ENCODE peak calls at places on chromosomes 4 and X, in six cellular contexts. O is stomach, V is suprapubic skin, K is RWPE2, W is cardiac muscle cell, B is psoas muscle. I is an unnamed sample.
A peak's percentile ranks its signal among the peaks of the same experiment; 100 is the strongest.

GRCh38 chr4:75950416-75950815 is 9.6 kb upstream of the NAAA start:
- DNase-seq in K (no peak), W (no peak), O (no peak), V (no peak), B (no peak), I (no peak)

GRCh38 chr4:121139533-121140222 is 24.4 kb downstream of the TNIP3 start:
- DNase-seq in O (no peak), W (no peak), K (no peak), V (no peak), B (no peak), I (no peak)

GRCh38 chr4:94523033-94523590 is 71.4 kb downstream of the PDLIM5 start:
- DNase-seq in W (no peak), O (no peak), B (no peak), V (no peak), K (no peak), I (no peak)

GRCh38 chr4:81493895-81494490 is 22.3 kb upstream of the RASGEF1B start:
- DNase-seq in W (no peak), V (no peak), O (no peak), K (no peak), B (no peak), I (no peak)

GRCh38 chrX:123425471-123425870 is 241.4 kb downstream of the GRIA3 start:
- DNase-seq in K (no peak), V (no peak), B (no peak), O (no peak), W (no peak), I (no peak)

GRCh38 chr4:88352062-88352461 is 26.6 kb upstream of the HERC6 start:
- DNase-seq in O (no peak), V (no peak), B (no peak), K (no peak), W (no peak), I (no peak)

GRCh38 chr4:170428929-170429328 is 339.2 kb upstream of the AADAT start:
- DNase-seq in V (no peak), B (no peak), K (no peak), O (no peak), W (no peak), I (no peak)

GRCh38 chr4:73883306-73883705 is 14.1 kb downstream of the CXCL1 start:
- DNase-seq in O (no peak), K (no peak), V (no peak), W (no peak), B (no peak), I (no peak)

GRCh38 chr4:5993063-5993745 is 25.0 kb downstream of the C4orf50 start:
- DNase-seq in B (no peak), O (no peak), W (no peak), V (peak; percentile 21), K (peak; percentile 28), I (no peak)

GRCh38 chr4:1473718-1474117 is 67.5 kb upstream of the NKX1-1 start:
- DNase-seq in K (no peak), O (no peak), W (no peak), B (peak; percentile 20), V (no peak), I (no peak)

GRCh38 chr4:53453385-53453784 is 75.9 kb downstream of the FIP1L1 start:
- DNase-seq in B (no peak), V (no peak), O (no peak), K (no peak), W (no peak), I (no peak)

GRCh38 chr4:244471-244870 is 60.8 kb downstream of the ZNF732 start:
- DNase-seq in B (no peak), K (no peak), O (peak; percentile 56), V (no peak), W (peak; percentile 32), I (peak; percentile 28)

GRCh38 chr4:2257361-2258001 is 4.4 kb downstream of the MXD4 start:
- DNase-seq in K (peak; percentile 50), B (peak; percentile 49), O (peak; percentile 25), V (peak; percentile 56), W (no peak), I (peak; percentile 29)

GRCh38 chrX:17692709-17693346 is 44.5 kb upstream of the SCML1 start:
- DNase-seq in B (peak; percentile 55), V (no peak), O (no peak), W (peak; percentile 45), K (no peak), I (no peak)

GRCh38 chrX:30659421-30659820 is 6.2 kb downstream of the GK start:
- DNase-seq in W (no peak), O (no peak), V (no peak), K (no peak), B (no peak), I (no peak)

GRCh38 chrX:134396174-134396573 is 63.8 kb upstream of the HPRT1 start:
- DNase-seq in W (peak; percentile 12), V (no peak), K (no peak), O (no peak), B (no peak), I (no peak)

GRCh38 chrX:105375816-105376215 is 155.3 kb upstream of the TEX13A start:
- DNase-seq in K (no peak), B (no peak), V (no peak), W (no peak), O (no peak), I (no peak)

GRCh38 chr4:41644288-41644914 is 104.1 kb downstream of the PHOX2B start:
- DNase-seq in V (peak; percentile 82), O (peak; percentile 78), K (no peak), W (peak; percentile 86), B (peak; percentile 88), I (peak; percentile 65)

GRCh38 chrX:2371026-2371778 is 129.6 kb downstream of the DHRSX start:
- DNase-seq in W (peak; percentile 60), K (no peak), V (no peak), O (no peak), B (no peak), I (no peak)

GRCh38 chr4:3480528-3481112 is 17.5 kb downstream of the DOK7 start:
- DNase-seq in W (peak; percentile 87), V (no peak), B (peak; percentile 86), O (peak; percentile 83), K (no peak), I (peak; percentile 88)

GRCh38 chr4:175422331-175422730 is 389.7 kb downstream of the GPM6A start:
- DNase-seq in W (no peak), B (no peak), O (no peak), K (no peak), V (no peak), I (no peak)

DNA sequence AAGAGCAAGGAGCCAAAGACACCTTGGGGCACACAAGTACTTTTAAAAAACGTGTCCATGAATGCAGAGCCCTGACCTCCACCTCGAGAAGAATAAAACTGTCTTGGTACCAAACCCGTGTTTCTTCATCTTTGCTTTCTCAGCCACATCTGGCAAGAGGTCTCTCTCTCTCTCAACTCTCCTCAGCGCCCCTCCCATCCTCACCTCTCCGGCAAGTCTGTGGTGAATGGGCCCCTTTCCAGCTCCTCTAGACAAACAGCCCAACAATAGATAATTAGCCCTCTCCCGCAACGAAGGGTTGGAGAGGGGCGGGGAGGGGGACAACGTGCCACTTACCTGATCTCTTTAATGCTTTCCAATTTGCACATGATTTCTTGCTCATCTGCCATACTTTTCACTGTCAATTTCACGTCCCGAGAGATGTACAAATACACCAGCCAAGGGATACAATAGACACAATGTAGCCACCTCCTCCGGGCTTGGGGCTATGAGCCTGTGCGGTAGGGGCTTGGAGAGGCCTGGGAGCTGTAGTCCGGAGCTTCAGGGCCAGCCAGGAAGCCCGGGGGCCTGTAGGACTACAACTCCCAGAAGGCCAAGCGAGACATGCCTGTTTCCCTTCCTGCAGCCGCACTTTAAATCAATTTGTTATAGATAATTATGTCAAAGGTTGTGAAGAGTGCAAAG is at the start of gene ZC4H2:
- DNase-seq in V (peak; percentile 73), B (peak; percentile 83), K (peak; percentile 45), O (peak; percentile 75), W (peak; percentile 78), I (peak; percentile 79)
- TF ChIP-seq CTCF in V (no peak), B (no peak), K (no peak), O (no peak), W (no peak), I (no peak)

DNA sequence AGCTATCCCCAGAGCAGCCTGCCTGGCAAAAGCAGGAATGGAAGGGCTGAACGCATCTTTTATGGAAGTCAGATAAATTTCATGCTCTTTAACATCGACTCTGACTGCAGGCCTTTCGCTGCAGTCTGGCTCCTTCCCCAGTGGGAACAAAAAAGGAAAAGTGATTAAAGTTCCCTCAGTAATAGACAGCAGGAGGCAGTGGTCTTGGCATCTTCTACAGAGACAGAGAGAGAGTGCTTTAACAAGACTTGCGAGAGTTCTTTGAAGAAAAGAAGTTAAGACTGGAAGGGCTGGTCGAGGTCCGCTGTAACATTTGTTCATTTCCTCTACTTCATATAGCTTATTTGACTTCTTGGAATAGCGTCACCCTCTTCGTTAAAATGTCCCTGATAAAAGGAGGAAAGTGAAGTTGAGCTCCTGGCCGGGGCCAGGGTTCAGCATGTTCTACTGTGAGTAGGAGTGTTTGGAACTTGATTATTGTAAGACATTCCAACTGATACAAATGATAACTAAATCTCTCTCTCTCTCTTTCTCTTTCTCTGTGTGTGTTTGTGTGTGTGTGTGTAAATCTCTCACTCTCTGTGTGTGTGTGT is 179.8 kb downstream of the SLIT2 start:
- DNase-seq in O (no peak), W (no peak), B (no peak), V (no peak), K (no peak), I (no peak)
- H3K4me3 ChIP-seq in O (no peak overlapping the region), W (no peak overlapping the region), B (no peak overlapping the region), V (no peak overlapping the region), K (no peak overlapping the region), I (no peak overlapping the region)

GRCh38 chrX:148929686-148930085 is 429.3 kb downstream of the AFF2 start:
- DNase-seq in V (no peak), K (no peak), W (no peak), B (no peak), O (no peak), I (no peak)

GRCh38 chrX:148928803-148929202 is 428.4 kb downstream of the AFF2 start:
- DNase-seq in V (no peak), O (no peak), B (no peak), K (no peak), W (no peak), I (no peak)

GRCh38 chrX:148933881-148934280 is 433.5 kb downstream of the AFF2 start:
- DNase-seq in V (no peak), K (no peak), O (no peak), W (no peak), B (no peak), I (no peak)

DNA sequence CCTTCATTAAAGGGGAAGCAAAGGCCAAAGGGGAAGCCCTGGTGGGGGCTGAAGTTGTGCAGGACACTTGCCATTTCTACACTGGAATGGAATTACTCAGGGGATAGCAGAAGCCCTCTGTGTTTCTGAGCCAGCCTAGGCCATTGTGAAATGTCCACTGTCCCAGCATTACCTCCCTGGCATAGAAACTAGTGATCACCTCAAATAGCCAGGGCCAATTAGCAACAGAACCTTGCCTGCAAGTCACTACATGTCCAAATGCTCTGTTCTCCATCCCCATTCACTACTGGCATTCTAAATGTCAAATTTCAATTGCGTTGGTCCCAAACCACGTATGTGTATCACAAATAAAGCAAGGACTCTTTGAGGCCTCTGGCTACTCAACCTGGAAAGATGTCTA is 429.9 kb downstream of the AFF2 start:
- DNase-seq in O (no peak), W (no peak), B (no peak), V (no peak), K (no peak), I (no peak)
- H3K9me3 ChIP-seq in O (no peaks in the 10 kb centered on the region), W (no peaks in the 10 kb centered on the region), B (no peaks in the 10 kb centered on the region), V (no peaks in the 10 kb centered on the region), K (no peaks in the 10 kb centered on the region), I (no peaks in the 10 kb centered on the region)

DNA sequence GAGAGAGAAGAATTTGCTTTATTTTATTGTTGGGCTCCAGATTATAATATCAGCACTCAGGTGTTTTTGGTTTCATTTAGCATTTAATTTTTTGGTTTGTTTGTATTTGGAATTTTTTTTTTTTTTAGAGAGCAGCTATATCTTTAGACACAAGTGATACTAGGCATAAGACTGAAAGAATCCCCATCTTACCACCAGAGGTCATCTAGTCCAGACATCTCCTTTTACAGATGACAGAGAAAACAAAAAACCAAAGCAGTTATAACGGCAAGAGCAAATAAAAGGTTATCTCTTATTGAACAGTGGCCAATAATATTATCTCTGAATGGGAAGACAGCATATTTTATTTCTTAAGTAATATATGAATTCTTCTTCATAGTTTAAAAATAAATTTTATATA is 22.8 kb downstream of the USP38 start:
- DNase-seq in W (no peak), B (no peak), K (no peak), V (no peak), O (no peak), I (no peak)
- TF ChIP-seq CTCF in W (peak; percentile 39), B (peak; percentile 45), K (peak; percentile 54), V (no peak), O (no peak), I (no peak)